ENCODE peak calls at places on chromosomes 5 and 9, in five cellular contexts. A is substantia nigra, F is LoVo, N is fibroblast of the aortic adventitia, Z is B cell. Q is an unnamed sample.

GRCh38 chr9:135151905-135152304 is 64.4 kb downstream of the OLFM1 start:
- DNase-seq in Z (no peak), N (no peak), A (no peak), F (no peak), Q (no peak)

GRCh38 chr5:178839319-178839704 is 20.4 kb upstream of the ZNF354B start:
- DNase-seq in F (peak), Z (no peak), A (no peak), N (no peak), Q (peak)

GRCh38 chr5:144794922-144795321 is 624.2 kb downstream of the KCTD16 start:
- DNase-seq in F (no peak), Z (no peak), N (peak), A (no peak), Q (no peak)

GRCh38 chr9:27365977-27366376 is 69.0 kb upstream of the EQTN start:
- DNase-seq in F (peak), Z (no peak), A (no peak), N (no peak), Q (no peak)

GRCh38 chr5:179421156-179421895 is 76.1 kb upstream of the ADAMTS2 start:
- DNase-seq in A (no peak), Z (no peak), F (no peak), N (no peak), Q (no peak)

GRCh38 chr9:83642784-83643183 is 19.8 kb downstream of the IDNK start:
- DNase-seq in Z (no peak), N (no peak), A (no peak), F (no peak), Q (no peak)

GRCh38 chr5:104305602-104306001 is 743.0 kb upstream of the NUDT12 start:
- DNase-seq in F (no peak), A (no peak), N (no peak), Z (no peak), Q (no peak)

GRCh38 chr9:107899961-107900330 is 410.4 kb upstream of the KLF4 start:
- DNase-seq in N (no peak), A (no peak), Z (no peak), F (no peak), Q (no peak)

GRCh38 chr9:114302727-114303126 is 20.2 kb upstream of the ORM1 start:
- DNase-seq in Z (no peak), A (no peak), N (peak), F (no peak), Q (peak)

Q was measured in posterior vena cava.